ENCODE peak calls at places on chromosomes 12 and 14, in eight cellular contexts. U is gastrocnemius medialis; D is stimulated activated CD4-positive, alpha-beta T cell treated with anti-CD3 and anti-CD28 coated beads, TNF-alpha, amount 100 ng/mL, for 24 hours; Y is CD8-positive, alpha-beta memory T cell; X is AG10803; Q is EL; P is mucosa of gallbladder; L is right atrium auricular region. A is an unnamed sample.
A peak's percentile ranks its signal among the peaks of the same experiment; 100 is the strongest.

GRCh38 chr14:67505254-67505653 is 16.7 kb upstream of the TMEM229B start:
- DNase-seq in Y (no peak), P (no peak), X (no peak), D (no peak), L (no peak), Q (no peak), U (no peak), A (no peak)

GRCh38 chr14:102046337-102047278 is 40.2 kb downstream of the HSP90AA1 start:
- DNase-seq in U (peak; percentile 93), D (no peak), Y (no peak), L (peak; percentile 85), Q (no peak), X (peak; percentile 82), P (peak; percentile 81), A (peak; percentile 80)

GRCh38 chr14:38053684-38054083 is 154.0 kb upstream of the SSTR1 start:
- DNase-seq in L (no peak), Q (peak; percentile 28), U (no peak), D (no peak), P (no peak), Y (no peak), X (no peak), A (no peak)

GRCh38 chr12:21912318-21912717 is 28.9 kb downstream of the ABCC9 start:
- DNase-seq in L (no peak), X (no peak), P (no peak), Y (no peak), D (no peak), U (no peak), Q (peak; percentile 77), A (no peak)

GRCh38 chr12:92722897-92723296 is 20.1 kb downstream of the PLEKHG7 start:
- DNase-seq in Q (no peak), L (no peak), P (no peak), D (no peak), X (no peak), U (no peak), Y (no peak), A (no peak)

GRCh38 chr12:121214171-121214777 is 4.3 kb downstream of the P2RX4 start:
- DNase-seq in X (peak; percentile 45), U (no peak), L (no peak), D (no peak), P (no peak), Y (no peak), Q (peak; percentile 55), A (no peak)

GRCh38 chr14:74616507-74616906 is 4.5 kb upstream of the LTBP2 start:
- DNase-seq in Q (peak; percentile 92), P (no peak), L (no peak), U (no peak), Y (no peak), X (peak; percentile 76), D (no peak), A (peak; percentile 77)

GRCh38 chr14:62914025-62914424 is 131.2 kb downstream of the KCNH5 start:
- DNase-seq in U (no peak), Q (peak; percentile 29), P (no peak), Y (no peak), D (no peak), L (no peak), X (no peak), A (no peak)

GRCh38 chr12:69275471-69275891 is 36.1 kb downstream of the CPSF6 start:
- DNase-seq in Q (no peak), Y (no peak), X (peak; percentile 7), P (no peak), L (no peak), D (no peak), U (no peak), A (no peak)

GRCh38 chr14:35944847-35945246 is 118.7 kb downstream of the BRMS1L start:
- DNase-seq in Q (no peak), L (no peak), U (no peak), P (no peak), X (no peak), Y (no peak), D (no peak), A (no peak)

GRCh38 chr12:4353785-4354208 is 25.7 kb downstream of the FGF23 start:
- DNase-seq in U (no peak), P (no peak), L (no peak), D (no peak), Y (peak; percentile 36), Q (no peak), X (no peak), A (no peak)

GRCh38 chr14:69999246-69999645 is 120.0 kb downstream of the SMOC1 start:
- DNase-seq in Q (peak; percentile 29), X (no peak), Y (no peak), P (no peak), U (no peak), D (no peak), L (no peak), A (no peak)

GRCh38 chr12:132395908-132396305 is 66.5 kb upstream of the GALNT9 start:
- DNase-seq in X (no peak), Q (no peak), D (no peak), L (no peak), U (no peak), Y (no peak), P (no peak), A (no peak)

GRCh38 chr14:95062946-95063345 is 94.4 kb downstream of the DICER1 start:
- DNase-seq in Q (no peak), P (no peak), D (no peak), Y (no peak), U (no peak), X (no peak), L (no peak), A (no peak)

GRCh38 chr14:75242546-75243273 is 35.9 kb upstream of the FOS start:
- DNase-seq in Q (peak; percentile 38), X (peak; percentile 90), Y (no peak), L (no peak), P (no peak), U (peak; percentile 65), D (no peak), A (peak; percentile 99)

GRCh38 chr14:74952697-74953484 is 2.5 kb downstream of the PGF start:
- DNase-seq in Y (no peak), P (no peak), L (no peak), Q (no peak), D (no peak), X (peak; percentile 74), U (no peak), A (no peak)

GRCh38 chr12:67026847-67027246 is 242.3 kb upstream of the CAND1 start:
- DNase-seq in Y (no peak), X (no peak), L (no peak), P (no peak), D (no peak), U (no peak), Q (no peak), A (no peak)

GRCh38 chr14:31261859-31262739 is 54.5 kb upstream of the HECTD1 start:
- DNase-seq in L (peak; percentile 82), Y (no peak), P (no peak), Q (peak; percentile 47), X (peak; percentile 69), U (peak; percentile 41), D (no peak), A (peak; percentile 90)

GRCh38 chr14:89899917-89900680 is 54.4 kb downstream of the EFCAB11 start:
- DNase-seq in Y (no peak), Q (peak; percentile 41), L (no peak), D (no peak), X (peak; percentile 44), U (no peak), P (no peak), A (no peak)

GRCh38 chr12:12837025-12837872 is 24.1 kb downstream of the DDX47 start:
- DNase-seq in Q (peak; percentile 86), Y (no peak), D (peak; percentile 24), U (no peak), L (peak; percentile 72), P (no peak), X (peak; percentile 72), A (no peak)

GRCh38 chr14:68961781-68962584 is 17.1 kb downstream of the ACTN1 start:
- DNase-seq in P (no peak), D (no peak), Y (no peak), Q (peak; percentile 64), U (no peak), X (no peak), L (no peak), A (no peak)

GRCh38 chr12:104360157-104360556 is 56.6 kb downstream of the EID3 start:
- DNase-seq in P (no peak), U (no peak), Q (peak; percentile 48), X (no peak), L (no peak), Y (no peak), D (no peak), A (no peak)

GRCh38 chr12:5318874-5319273 is 113.0 kb upstream of the NTF3 start:
- DNase-seq in L (no peak), X (peak; percentile 76), D (no peak), Q (peak; percentile 74), P (peak; percentile 44), Y (no peak), U (no peak), A (no peak)

GRCh38 chr14:93006484-93007128 is 83.7 kb downstream of the CHGA start:
- DNase-seq in U (no peak), L (no peak), P (no peak), Q (peak; percentile 36), D (no peak), Y (no peak), X (peak; percentile 23), A (no peak)

GRCh38 chr14:80447396-80447795 is 236.1 kb upstream of the DIO2 start:
- DNase-seq in Y (no peak), D (no peak), Q (peak; percentile 11), X (peak; percentile 31), L (no peak), P (no peak), U (no peak), A (no peak)

GRCh38 chr14:92958373-92959188 is 35.6 kb downstream of the CHGA start:
- DNase-seq in X (no peak), U (no peak), L (no peak), D (no peak), P (no peak), Q (no peak), Y (no peak), A (no peak)

GRCh38 chr14:23008836-23009235 is 1.1 kb downstream of the C14orf93 start:
- DNase-seq in D (no peak), U (no peak), X (no peak), Y (no peak), L (no peak), P (no peak), Q (no peak), A (no peak)

GRCh38 chr12:52655720-52656124 is 3.7 kb upstream of the KRT2 start:
- DNase-seq in Q (no peak), U (no peak), L (peak; percentile 44), Y (no peak), X (no peak), P (no peak), D (no peak), A (no peak)

GRCh38 chr12:116882742-116883141 is 1.5 kb upstream of the HRK start:
- DNase-seq in P (no peak), Y (no peak), L (no peak), X (peak; percentile 57), D (no peak), Q (peak; percentile 59), U (no peak), A (no peak)

GRCh38 chr14:92934196-92935085 is 11.5 kb downstream of the CHGA start:
- DNase-seq in U (no peak), Q (no peak), P (no peak), L (no peak), Y (no peak), X (no peak), D (no peak), A (no peak)

GRCh38 chr12:43653917-43654316 is 101.9 kb upstream of the ADAMTS20 start:
- DNase-seq in Q (no peak), L (no peak), D (no peak), X (no peak), P (no peak), Y (no peak), U (no peak), A (no peak)

GRCh38 chr14:25150934-25151790 is 101.2 kb upstream of the STXBP6 start:
- DNase-seq in Q (peak; percentile 53), D (no peak), L (no peak), Y (no peak), U (no peak), X (peak; percentile 75), P (no peak), A (no peak)

GRCh38 chr14:96062506-96062905 is 23.3 kb downstream of the C14orf132 start:
- DNase-seq in L (no peak), P (no peak), Y (no peak), Q (no peak), D (no peak), U (no peak), X (no peak), A (no peak)

A was measured in retinal pigment epithelial cell.